ENCODE peak calls at places on chromosomes 12 and 14, in ten cellular contexts. J is NCI-H460; Q is stimulated activated CD4-positive, alpha-beta T cell treated with anti-CD3 and anti-CD28 coated beads, Interleukin-1b, Interleukin-23, amount 100 ng/mL, for 48 hours; O is Panc1; N is sciatic nerve; I is breast epithelium; E is NCI-H1436 treated with DMSO at 0.1 percent for 48 hours; G is HTR-8/SVneo; F is Daoy; K is CD8-positive, alpha-beta memory T cell. X is an unnamed sample.

GRCh38 chr12:288687-289086 is 26.1 kb upstream of the SLC6A13 start:
- DNase-seq in Q (no peak), J (no peak), I (no peak), K (no peak), O (no peak), E (no peak), G (no peak), F (peak), N (no peak), X (no peak)

GRCh38 chr12:26044007-26044394 is 80.8 kb downstream of the BHLHE41 start:
- DNase-seq in J (no peak), E (no peak), I (no peak), Q (no peak), O (no peak), N (no peak), K (no peak), G (no peak), F (no peak), X (no peak)

GRCh38 chr12:123398177-123398916 is 14.4 kb downstream of the KMT5A start:
- DNase-seq in J (no peak), E (no peak), K (no peak), O (no peak), I (no peak), N (no peak), Q (no peak), G (no peak), F (no peak), X (no peak)

GRCh38 chr12:116426391-116427136 is 132.6 kb upstream of the MAP1LC3B2 start:
- DNase-seq in Q (no peak), N (peak), E (no peak), O (peak), J (peak), K (no peak), F (peak), G (peak), I (no peak), X (no peak)

GRCh38 chr12:52005218-52005902 is 1.4 kb upstream of the TAMALIN start:
- DNase-seq in G (no peak), F (no peak), N (no peak), Q (no peak), J (no peak), E (no peak), O (no peak), K (no peak), I (no peak), X (no peak)

GRCh38 chr12:30988887-30989286 is 62.3 kb downstream of the TSPAN11 start:
- DNase-seq in Q (no peak), E (no peak), O (no peak), N (no peak), G (no peak), J (no peak), K (no peak), I (no peak), F (no peak), X (no peak)

GRCh38 chr12:5000204-5000603 is 43.5 kb upstream of the KCNA5 start:
- DNase-seq in F (no peak), G (no peak), O (no peak), K (no peak), Q (no peak), E (no peak), I (no peak), J (no peak), N (no peak), X (no peak)

GRCh38 chr14:22819191-22819988 is 4.2 kb upstream of the SLC7A7 start:
- DNase-seq in E (no peak), G (no peak), F (no peak), K (no peak), O (no peak), Q (no peak), J (no peak), N (peak), I (no peak), X (no peak)

GRCh38 chr12:67661311-67662011 is 12.9 kb downstream of the DYRK2 start:
- DNase-seq in K (no peak), F (peak), Q (no peak), O (no peak), I (no peak), G (no peak), E (no peak), J (no peak), N (no peak), X (no peak)

GRCh38 chr14:34301107-34301734 is 160.8 kb downstream of the SPTSSA start:
- DNase-seq in K (no peak), F (peak), O (no peak), E (no peak), I (no peak), Q (no peak), N (no peak), G (peak), J (peak), X (no peak)

GRCh38 chr14:90785474-90785873 is 30.8 kb downstream of the TTC7B start:
- DNase-seq in O (no peak), F (peak), E (no peak), K (no peak), G (no peak), I (no peak), J (no peak), N (peak), Q (no peak), X (no peak)

GRCh38 chr12:89225401-89225800 is 126.9 kb downstream of the DUSP6 start:
- DNase-seq in G (peak), O (no peak), Q (peak), K (peak), J (no peak), E (no peak), N (no peak), F (peak), I (no peak), X (no peak)

GRCh38 chr12:8662592-8662991 is at the start of gene MFAP5:
- DNase-seq in G (no peak), I (no peak), E (no peak), N (no peak), J (no peak), F (peak), O (no peak), Q (no peak), K (no peak), X (no peak)

GRCh38 chr14:105412768-105413541 is 6.7 kb upstream of the MTA1 start:
- DNase-seq in O (no peak), J (no peak), F (no peak), K (no peak), I (no peak), Q (no peak), N (no peak), G (no peak), E (no peak), X (no peak)

GRCh38 chr14:89773151-89773550 is 181.4 kb downstream of the EFCAB11 start:
- DNase-seq in F (no peak), K (no peak), E (no peak), O (no peak), J (no peak), N (no peak), Q (no peak), G (no peak), I (no peak), X (no peak)

GRCh38 chr12:227286-227915 is 13.4 kb upstream of the SLC6A12 start:
- DNase-seq in I (peak), N (peak), Q (no peak), G (no peak), O (no peak), J (no peak), K (no peak), F (no peak), E (no peak), X (no peak)

GRCh38 chr12:11741434-11742092 is 92.1 kb downstream of the ETV6 start:
- DNase-seq in I (no peak), G (no peak), N (no peak), F (no peak), Q (no peak), K (no peak), J (no peak), E (no peak), O (no peak), X (no peak)

GRCh38 chr12:117010693-117011451 is 88.3 kb downstream of the TESC start:
- DNase-seq in J (no peak), E (no peak), G (no peak), K (no peak), F (no peak), Q (no peak), N (no peak), O (no peak), I (no peak), X (no peak)

GRCh38 chr12:40226652-40227051 is 1.9 kb downstream of the LRRK2 start:
- DNase-seq in K (no peak), N (peak), Q (no peak), J (no peak), E (no peak), F (peak), O (no peak), I (no peak), G (no peak), X (no peak)

GRCh38 chr12:108066583-108067234 is 62.4 kb upstream of the WSCD2 start:
- DNase-seq in F (peak), G (no peak), J (no peak), I (no peak), K (no peak), N (no peak), E (no peak), Q (no peak), O (no peak), X (no peak)

GRCh38 chr12:16347391-16348298 is at the start of gene MGST1:
- DNase-seq in O (no peak), F (peak), N (peak), E (no peak), G (no peak), J (peak), K (no peak), Q (no peak), I (peak), X (no peak)

GRCh38 chr12:50112456-50113218 is 601 bp downstream of the COX14 start:
- DNase-seq in K (no peak), F (no peak), E (no peak), Q (no peak), J (peak), G (peak), O (no peak), I (no peak), N (no peak), X (no peak)

GRCh38 chr12:79238246-79238645 is 373.7 kb downstream of the SYT1 start:
- DNase-seq in K (no peak), I (no peak), N (no peak), O (no peak), G (no peak), Q (no peak), J (no peak), E (no peak), F (no peak), X (no peak)

GRCh38 chr12:104998423-104999346 is 12.6 kb downstream of the NOPCHAP1 start:
- DNase-seq in Q (no peak), F (no peak), O (no peak), J (no peak), I (no peak), E (peak), K (peak), N (no peak), G (no peak), X (no peak)

GRCh38 chr12:98939350-98939749 is 294.3 kb downstream of the APAF1 start:
- DNase-seq in G (peak), Q (no peak), J (no peak), F (peak), N (no peak), E (no peak), O (no peak), K (no peak), I (no peak), X (no peak)

GRCh38 chr12:13000616-13000934 is 510 bp upstream of the HEBP1 start:
- DNase-seq in G (peak), Q (peak), N (no peak), F (no peak), I (peak), O (no peak), J (no peak), E (no peak), K (no peak), X (peak)

GRCh38 chr12:101671157-101671791 is 26.2 kb upstream of the CHPT1 start:
- DNase-seq in E (no peak), K (peak), N (no peak), I (no peak), G (no peak), Q (peak), O (no peak), F (no peak), J (no peak), X (peak)

GRCh38 chr12:21993438-21993981 is 52.3 kb upstream of the ABCC9 start:
- DNase-seq in I (no peak), F (no peak), Q (no peak), K (no peak), O (no peak), J (no peak), N (no peak), G (no peak), E (no peak), X (no peak)

GRCh38 chr14:93114713-93115068 is 1.0 kb downstream of the ITPK1 start:
- DNase-seq in G (no peak), Q (no peak), N (peak), J (no peak), I (no peak), E (no peak), K (no peak), O (no peak), F (no peak), X (no peak)